ENCODE peak calls at places on chromosome 17, in six cellular contexts. N, U, B, L, F and X are unnamed samples. For H3K4me1, the result is how much of the 10 kb centered on the place peaks cover.

GRCh38 chr17:79664925-79665738 is 54.3 kb upstream of the RBFOX3 start:
- DNase-seq in B (peak), U (peak), F (peak), L (peak), N (peak), X (peak)

GRCh38 chr17:40062347-40063033 is at the start of gene THRA:
- DNase-seq in B (no peak), N (no peak), F (peak), U (peak), L (peak), X (peak)

GRCh38 chr17:27458524-27458908 is 2.3 kb downstream of the KSR1 start:
- DNase-seq in L (no peak), F (no peak), B (no peak), N (no peak), U (no peak), X (no peak)

GRCh38 chr17:50310455-50311111 is 35.3 kb upstream of the XYLT2 start:
- DNase-seq in B (no peak), N (no peak), L (no peak), U (no peak), F (no peak), X (no peak)

GRCh38 chr17:4566785-4567184 is 6.4 kb upstream of the GGT6 start:
- DNase-seq in U (peak), F (peak), L (peak), N (peak), B (peak), X (no peak)

GRCh38 chr17:68398731-68399637 is 58.3 kb downstream of the WIPI1 start:
- DNase-seq in L (peak), U (peak), F (peak), N (peak), B (peak), X (no peak)

GRCh38 chr17:29593546-29594440 is 861 bp downstream of the ANKRD13B start:
- DNase-seq in L (no peak), N (no peak), U (no peak), F (peak), B (peak), X (peak)

GRCh38 chr17:73262676-73263642 is 1.3 kb upstream of the CPSF4L start:
- DNase-seq in L (peak), F (no peak), N (no peak), U (no peak), B (no peak), X (peak)

GRCh38 chr17:79019631-79020584 is 4.1 kb upstream of the C1QTNF1 start:
- DNase-seq in L (peak), N (peak), F (no peak), U (peak), B (peak), X (peak)

GRCh38 chr17:40540448-40540847 is 24.8 kb downstream of the CCR7 start:
- DNase-seq in N (no peak), U (no peak), L (no peak), F (no peak), B (no peak), X (no peak)

GRCh38 chr17:76451480-76451879 is 1.5 kb downstream of the UBE2O start:
- DNase-seq in B (no peak), U (no peak), F (no peak), N (no peak), L (no peak), X (no peak)

GRCh38 chr17:2050246-2050866 is 4.5 kb upstream of the HIC1 start:
- DNase-seq in L (peak), N (peak), U (peak), F (peak), B (peak), X (peak)

GRCh38 chr17:68351395-68351794 is 60.1 kb downstream of the ARSG start:
- DNase-seq in F (no peak), L (no peak), N (no peak), B (peak), U (peak), X (no peak)

GRCh38 chr17:28643979-28644781 is 778 bp downstream of the BLTP2 start:
- DNase-seq in L (peak), N (peak), F (peak), U (peak), B (peak), X (peak)

GRCh38 chr17:48997827-48998556 is 807 bp downstream of the IGF2BP1 start:
- DNase-seq in B (no peak), N (peak), L (no peak), F (no peak), U (no peak), X (no peak)

GRCh38 chr17:75975757-75976174 is 3.2 kb downstream of the ACOX1 start:
- DNase-seq in N (no peak), U (no peak), B (no peak), F (no peak), L (no peak), X (no peak)

GRCh38 chr17:50355336-50355700 is 9.4 kb downstream of the XYLT2 start:
- DNase-seq in N (no peak), U (no peak), F (no peak), L (no peak), B (no peak), X (peak)

GRCh38 chr17:49190932-49191331 is 19.4 kb downstream of the GNGT2 start:
- DNase-seq in U (no peak), F (no peak), B (no peak), N (no peak), L (no peak), X (no peak)

GRCh38 chr17:45129426-45129939 is 2.8 kb downstream of the PLCD3 start:
- DNase-seq in U (no peak), L (no peak), F (no peak), N (no peak), B (no peak), X (no peak)

GRCh38 chr17:68248886-68249872 is 1.3 kb downstream of the AMZ2 start:
- DNase-seq in B (no peak), L (peak), F (no peak), U (no peak), N (no peak), X (no peak)

GRCh38 chr17:36611345-36612072 is 10.1 kb downstream of the MRM1 start:
- DNase-seq in N (no peak), B (peak), F (no peak), L (no peak), U (no peak), X (no peak)
- H3K27ac ChIP-seq in N (no peak), B (no peak), F (no peak), L (no peak), U (no peak), X (no peak)

DNA sequence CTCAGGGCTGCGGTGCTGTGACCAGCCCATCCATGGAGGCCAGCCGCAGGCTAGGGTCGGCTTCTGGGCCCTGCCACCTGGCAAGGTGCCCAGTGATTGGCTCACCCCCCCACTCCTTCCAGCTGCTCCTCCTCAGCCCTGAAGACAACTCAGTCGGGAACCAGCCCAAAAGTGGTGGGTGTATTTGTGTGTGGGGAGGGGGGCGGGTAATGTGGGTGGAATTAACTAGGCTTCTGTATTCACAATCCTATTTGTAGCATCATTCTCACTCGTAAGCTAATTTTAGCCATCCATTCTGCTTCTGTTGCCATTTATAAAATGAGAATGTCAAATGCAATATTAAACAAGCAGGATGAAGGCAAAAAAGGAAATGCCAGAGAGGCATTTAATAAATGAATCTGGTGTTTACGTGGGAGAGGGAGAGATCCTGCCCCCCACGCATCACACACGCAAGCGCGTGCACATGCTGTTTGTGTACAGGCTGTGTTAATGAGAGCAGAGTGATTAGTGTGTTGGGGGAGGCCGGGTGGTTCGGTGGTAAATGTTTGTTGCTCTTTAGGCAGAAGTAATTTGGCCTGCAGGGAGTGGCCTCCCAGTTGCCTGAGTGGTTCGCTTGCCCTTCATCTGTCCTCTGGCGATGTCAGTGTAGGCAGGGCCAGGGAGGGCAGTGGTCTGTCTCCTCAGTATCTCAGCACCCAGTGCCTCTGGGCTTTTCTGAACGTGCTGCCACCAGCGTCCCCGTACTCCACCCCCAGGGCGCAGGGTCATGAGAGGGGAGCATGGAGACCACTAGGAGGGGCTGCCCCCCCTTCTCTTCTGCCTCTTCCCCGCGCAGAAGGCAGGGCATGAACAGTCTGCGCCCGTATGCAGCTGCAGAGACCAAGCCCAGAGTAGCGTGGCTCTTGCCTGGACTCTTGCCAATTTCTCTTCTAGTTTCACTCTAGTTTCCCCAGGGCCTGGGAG is 140.0 kb downstream of the CCDC182 start:
- DNase-seq in U (peak), F (no peak), L (peak), B (peak), N (no peak), X (peak)
- H3K4me1 ChIP-seq in U (under half), F (under half), L (under half), B (under half), N (under half), X (under half)

GRCh38 chr17:61418433-61418832 is 18.8 kb downstream of the TBX2 start:
- DNase-seq in N (no peak), B (peak), U (no peak), F (no peak), L (no peak), X (no peak)

GRCh38 chr17:61420128-61420527 is 20.5 kb downstream of the TBX2 start:
- DNase-seq in U (no peak), F (no peak), L (no peak), N (no peak), B (no peak), X (no peak)

GRCh38 chr17:61421460-61421859 is 21.8 kb downstream of the TBX2 start:
- DNase-seq in L (no peak), U (no peak), N (no peak), B (no peak), F (no peak), X (no peak)

GRCh38 chr17:61420745-61421398 is 21.2 kb downstream of the TBX2 start:
- DNase-seq in U (no peak), N (no peak), L (no peak), B (no peak), F (no peak), X (no peak)

DNA sequence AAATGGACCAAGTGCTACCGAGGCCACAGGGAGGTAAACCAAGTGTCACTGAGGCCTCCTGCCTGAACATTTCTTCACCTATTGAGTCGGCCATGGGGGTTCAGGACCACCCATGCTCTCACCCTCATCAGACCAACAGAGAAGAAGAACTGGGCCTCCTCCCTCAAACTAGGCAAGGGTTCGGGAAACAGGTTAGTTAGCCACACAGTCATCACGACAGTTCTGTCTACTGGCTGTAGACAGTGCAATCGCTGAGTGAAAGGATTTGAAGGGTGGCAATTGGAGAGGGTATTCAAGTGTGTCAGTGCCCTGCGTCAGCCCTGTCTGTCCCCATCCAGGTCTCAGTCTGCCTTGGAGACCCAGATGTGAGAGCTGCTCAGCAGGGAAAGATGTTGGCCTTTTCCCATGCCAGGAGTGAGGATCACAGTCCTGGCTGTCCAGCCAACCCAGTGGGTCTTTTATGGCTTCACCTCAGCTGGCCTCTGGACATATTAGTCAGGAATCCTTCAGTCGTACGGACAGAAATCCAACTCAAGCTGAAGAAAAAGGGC is 19.9 kb downstream of the TBX2 start:
- DNase-seq in F (no peak), B (no peak), U (no peak), N (no peak), L (no peak), X (no peak)
- H3K27ac ChIP-seq in F (peak), B (no peak), U (no peak), N (no peak), L (no peak), X (no peak)

GRCh38 chr17:82339634-82340580 is 6.3 kb upstream of the SECTM1 start:
- DNase-seq in N (no peak), L (no peak), B (no peak), F (peak), U (no peak), X (no peak)

GRCh38 chr17:82343560-82343959 is 10.0 kb upstream of the SECTM1 start:
- DNase-seq in F (no peak), N (no peak), L (no peak), B (no peak), U (no peak), X (no peak)

GRCh38 chr17:82334622-82335394 is 1.2 kb upstream of the SECTM1 start:
- DNase-seq in F (no peak), L (peak), B (peak), U (no peak), N (peak), X (no peak)

GRCh38 chr17:82342361-82343079 is 9.0 kb upstream of the SECTM1 start:
- DNase-seq in F (no peak), U (no peak), L (no peak), B (no peak), N (no peak), X (no peak)

GRCh38 chr17:82338858-82339633 is 5.5 kb upstream of the SECTM1 start:
- DNase-seq in U (peak), B (peak), N (peak), L (peak), F (no peak), X (peak)
- H3K4me1 ChIP-seq in U (under half), B (under half), N (under half), L (under half), F (under half), X (under half)

DNA sequence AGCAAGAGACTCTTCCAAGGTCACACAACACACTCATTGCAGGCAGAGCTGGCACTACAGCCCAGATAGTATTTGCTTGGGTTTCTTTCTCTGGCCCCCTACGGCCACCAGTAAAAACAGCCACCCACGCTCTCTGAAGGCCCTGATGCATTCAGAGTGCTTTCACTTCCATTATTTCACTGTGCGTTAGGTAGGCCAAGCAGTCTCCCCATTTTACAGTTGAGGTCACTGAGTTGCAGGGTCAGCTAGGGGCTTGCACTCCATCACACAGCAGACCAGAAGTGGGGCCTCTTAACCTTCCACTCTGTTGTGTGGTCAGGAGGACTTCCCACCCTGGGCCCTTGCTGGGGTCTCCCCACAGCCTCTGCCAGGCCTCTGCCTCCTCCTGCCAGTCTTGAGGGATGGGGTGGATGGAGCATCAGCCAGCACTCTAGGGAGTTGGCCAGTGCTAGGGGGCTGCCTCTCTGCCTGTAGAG is 2.5 kb downstream of the TBX21 start:
- DNase-seq in B (no peak), F (no peak), L (no peak), U (no peak), N (no peak), X (peak)
- H3K27ac ChIP-seq in B (no peak), F (no peak), L (peak), U (no peak), N (no peak), X (no peak)

DNA sequence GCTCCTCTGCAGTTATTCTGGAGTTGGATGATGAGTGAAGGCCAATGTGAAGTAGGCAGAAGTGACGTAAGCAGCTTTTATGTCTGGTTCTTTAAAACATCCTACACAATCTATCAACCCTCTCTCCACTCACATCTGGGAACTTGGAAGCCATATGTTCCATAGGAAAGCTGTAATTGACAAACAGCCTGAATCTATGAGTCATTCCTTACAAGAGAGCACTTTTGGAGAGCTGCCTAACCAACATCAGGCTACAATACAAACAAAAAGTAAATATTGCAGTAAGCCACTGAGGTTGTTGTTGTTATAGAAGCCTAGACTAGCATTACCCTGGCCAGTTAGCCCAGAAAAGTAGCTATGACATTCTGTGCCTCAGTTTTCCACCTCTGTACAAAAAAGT is 5.9 kb downstream of the CCL7 start:
- DNase-seq in U (no peak), F (no peak), B (peak), L (no peak), N (peak), X (no peak)
- H3K4me1 ChIP-seq in U (under half), F (under half), B (under half), L (under half), N (under half), X (under half)